ENCODE peak calls at places on chromosomes 7 and 10, in four cellular contexts. One of them, this sample, is unnamed.

GRCh38 chr10:58846856-58847255 is 329.6 kb upstream of the PHYHIPL start:
- DNase-seq in HS-27A: no peak
- DNase-seq in endothelial cell of umbilical vein: no peak
- DNase-seq in HT1080: no peak
- DNase-seq in this sample: no peak

GRCh38 chr7:17041324-17041723 is 159.5 kb upstream of the AGR3 start:
- DNase-seq in HS-27A: no peak
- DNase-seq in endothelial cell of umbilical vein: peak; percentile 94
- DNase-seq in HT1080: peak; percentile 88
- DNase-seq in this sample: peak; percentile 83

GRCh38 chr10:7872041-7872442 is 53.7 kb downstream of the TAF3 start:
- DNase-seq in HS-27A: no peak
- DNase-seq in endothelial cell of umbilical vein: peak; percentile 68
- DNase-seq in HT1080: peak; percentile 11
- DNase-seq in this sample: peak; percentile 38

GRCh38 chr10:79928028-79928583 is 20.8 kb downstream of the SFTPD start:
- DNase-seq in HS-27A: no peak
- DNase-seq in endothelial cell of umbilical vein: no peak
- DNase-seq in HT1080: no peak
- DNase-seq in this sample: no peak

GRCh38 chr10:132879408-132880147 is 62.8 kb downstream of the CFAP46 start:
- DNase-seq in HS-27A: no peak
- DNase-seq in endothelial cell of umbilical vein: no peak
- DNase-seq in HT1080: no peak
- DNase-seq in this sample: no peak

GRCh38 chr7:42222891-42223290 is 14.1 kb downstream of the GLI3 start:
- DNase-seq in HS-27A: no peak
- DNase-seq in endothelial cell of umbilical vein: no peak
- DNase-seq in HT1080: no peak
- DNase-seq in this sample: no peak

GRCh38 chr7:44461387-44461786 is 29.1 kb downstream of the NUDCD3 start:
- DNase-seq in HS-27A: no peak
- DNase-seq in endothelial cell of umbilical vein: peak; percentile 64
- DNase-seq in HT1080: peak; percentile 90
- DNase-seq in this sample: peak; percentile 90

GRCh38 chr7:39195967-39196366 is 218.3 kb downstream of the POU6F2 start:
- DNase-seq in HS-27A: no peak
- DNase-seq in endothelial cell of umbilical vein: no peak
- DNase-seq in HT1080: no peak
- DNase-seq in this sample: no peak

GRCh38 chr10:123633636-123634035 is 32.5 kb upstream of the GPR26 start:
- DNase-seq in HS-27A: no peak
- DNase-seq in endothelial cell of umbilical vein: no peak
- DNase-seq in HT1080: no peak
- DNase-seq in this sample: no peak

GRCh38 chr10:112728118-112728963 is 221.7 kb upstream of the TCF7L2 start:
- DNase-seq in HS-27A: no peak
- DNase-seq in endothelial cell of umbilical vein: peak; percentile 14
- DNase-seq in HT1080: no peak
- DNase-seq in this sample: no peak

GRCh38 chr10:44033008-44033407 is 351.9 kb downstream of the CXCL12 start:
- DNase-seq in HS-27A: no peak
- DNase-seq in endothelial cell of umbilical vein: no peak
- DNase-seq in HT1080: no peak
- DNase-seq in this sample: no peak

This sample was measured in A172.